ENCODE peak calls at places on chromosomes 3 and 15, in nine cellular contexts. One of them, this sample, is unnamed.

GRCh38 chr15:65068436-65068835 is 645 bp upstream of the RASL12 start:
- DNase-seq in adrenal gland: no peak
- DNase-seq in amygdala: no peak
- DNase-seq in brain microvascular endothelial cell: no peak
- DNase-seq in HCEC 1CT: no peak
- DNase-seq in stimulated activated CD4-positive, alpha-beta T cell treated with anti-CD3 and anti-CD28 coated beads, Interleukin-1b, Interleukin-23, amount 100 ng/mL, for 48 hours: no peak
- DNase-seq in H54: no peak
- DNase-seq in fibroblast of pulmonary artery: no peak
- DNase-seq in mucosa of gallbladder: no peak
- DNase-seq in this sample: no peak

GRCh38 chr3:197083486-197083885 is 53.9 kb upstream of the MELTF start:
- DNase-seq in adrenal gland: no peak
- DNase-seq in amygdala: peak; percentile 26
- DNase-seq in brain microvascular endothelial cell: peak; percentile 84
- DNase-seq in HCEC 1CT: peak; percentile 86
- DNase-seq in stimulated activated CD4-positive, alpha-beta T cell treated with anti-CD3 and anti-CD28 coated beads, Interleukin-1b, Interleukin-23, amount 100 ng/mL, for 48 hours: peak; percentile 62
- DNase-seq in H54: peak; percentile 47
- DNase-seq in fibroblast of pulmonary artery: peak; percentile 81
- DNase-seq in mucosa of gallbladder: no peak
- DNase-seq in this sample: no peak

GRCh38 chr3:24387493-24387892 is 107.2 kb downstream of the THRB start:
- DNase-seq in adrenal gland: no peak
- DNase-seq in amygdala: no peak
- DNase-seq in brain microvascular endothelial cell: peak; percentile 29
- DNase-seq in HCEC 1CT: peak; percentile 76
- DNase-seq in stimulated activated CD4-positive, alpha-beta T cell treated with anti-CD3 and anti-CD28 coated beads, Interleukin-1b, Interleukin-23, amount 100 ng/mL, for 48 hours: no peak
- DNase-seq in H54: no peak
- DNase-seq in fibroblast of pulmonary artery: peak; percentile 13
- DNase-seq in mucosa of gallbladder: no peak
- DNase-seq in this sample: no peak

GRCh38 chr3:88034463-88034862 is 24.3 kb downstream of the CGGBP1 start:
- DNase-seq in adrenal gland: no peak
- DNase-seq in amygdala: no peak
- DNase-seq in brain microvascular endothelial cell: no peak
- DNase-seq in HCEC 1CT: no peak
- DNase-seq in stimulated activated CD4-positive, alpha-beta T cell treated with anti-CD3 and anti-CD28 coated beads, Interleukin-1b, Interleukin-23, amount 100 ng/mL, for 48 hours: no peak
- DNase-seq in H54: no peak
- DNase-seq in fibroblast of pulmonary artery: no peak
- DNase-seq in mucosa of gallbladder: no peak
- DNase-seq in this sample: no peak

GRCh38 chr3:149180057-149180573 is 41.5 kb downstream of the CP start:
- DNase-seq in adrenal gland: peak; percentile 98
- DNase-seq in amygdala: no peak
- DNase-seq in brain microvascular endothelial cell: peak; percentile 98
- DNase-seq in HCEC 1CT: peak; percentile 100
- DNase-seq in stimulated activated CD4-positive, alpha-beta T cell treated with anti-CD3 and anti-CD28 coated beads, Interleukin-1b, Interleukin-23, amount 100 ng/mL, for 48 hours: no peak
- DNase-seq in H54: peak; percentile 59
- DNase-seq in fibroblast of pulmonary artery: peak; percentile 100
- DNase-seq in mucosa of gallbladder: peak; percentile 88
- DNase-seq in this sample: peak; percentile 93

GRCh38 chr3:25582242-25582641 is 82.5 kb downstream of the TOP2B start:
- DNase-seq in adrenal gland: peak; percentile 80
- DNase-seq in amygdala: no peak
- DNase-seq in brain microvascular endothelial cell: peak; percentile 92
- DNase-seq in HCEC 1CT: peak; percentile 96
- DNase-seq in stimulated activated CD4-positive, alpha-beta T cell treated with anti-CD3 and anti-CD28 coated beads, Interleukin-1b, Interleukin-23, amount 100 ng/mL, for 48 hours: no peak
- DNase-seq in H54: peak; percentile 82
- DNase-seq in fibroblast of pulmonary artery: peak; percentile 77
- DNase-seq in mucosa of gallbladder: no peak
- DNase-seq in this sample: peak; percentile 87

GRCh38 chr15:52481915-52482314 is 46.8 kb downstream of the MYO5A start:
- DNase-seq in adrenal gland: no peak
- DNase-seq in amygdala: no peak
- DNase-seq in brain microvascular endothelial cell: peak; percentile 80
- DNase-seq in HCEC 1CT: peak; percentile 87
- DNase-seq in stimulated activated CD4-positive, alpha-beta T cell treated with anti-CD3 and anti-CD28 coated beads, Interleukin-1b, Interleukin-23, amount 100 ng/mL, for 48 hours: peak; percentile 38
- DNase-seq in H54: peak; percentile 14
- DNase-seq in fibroblast of pulmonary artery: peak; percentile 67
- DNase-seq in mucosa of gallbladder: peak; percentile 35
- DNase-seq in this sample: no peak

GRCh38 chr3:118842147-118842863 is 192.3 kb downstream of the IGSF11 start:
- DNase-seq in adrenal gland: no peak
- DNase-seq in amygdala: no peak
- DNase-seq in brain microvascular endothelial cell: peak; percentile 1
- DNase-seq in HCEC 1CT: no peak
- DNase-seq in stimulated activated CD4-positive, alpha-beta T cell treated with anti-CD3 and anti-CD28 coated beads, Interleukin-1b, Interleukin-23, amount 100 ng/mL, for 48 hours: no peak
- DNase-seq in H54: no peak
- DNase-seq in fibroblast of pulmonary artery: no peak
- DNase-seq in mucosa of gallbladder: no peak
- DNase-seq in this sample: no peak

GRCh38 chr15:31206386-31207174 is 105.1 kb upstream of the TRPM1 start:
- DNase-seq in adrenal gland: peak; percentile 38
- DNase-seq in amygdala: no peak
- DNase-seq in brain microvascular endothelial cell: no peak
- DNase-seq in HCEC 1CT: no peak
- DNase-seq in stimulated activated CD4-positive, alpha-beta T cell treated with anti-CD3 and anti-CD28 coated beads, Interleukin-1b, Interleukin-23, amount 100 ng/mL, for 48 hours: no peak
- DNase-seq in H54: no peak
- DNase-seq in fibroblast of pulmonary artery: peak; percentile 26
- DNase-seq in mucosa of gallbladder: no peak
- DNase-seq in this sample: no peak

GRCh38 chr3:69433938-69434263 is 48.0 kb upstream of the FRMD4B start:
- DNase-seq in adrenal gland: no peak
- DNase-seq in amygdala: no peak
- DNase-seq in brain microvascular endothelial cell: no peak
- DNase-seq in HCEC 1CT: no peak
- DNase-seq in stimulated activated CD4-positive, alpha-beta T cell treated with anti-CD3 and anti-CD28 coated beads, Interleukin-1b, Interleukin-23, amount 100 ng/mL, for 48 hours: peak; percentile 16
- DNase-seq in H54: no peak
- DNase-seq in fibroblast of pulmonary artery: no peak
- DNase-seq in mucosa of gallbladder: no peak
- DNase-seq in this sample: peak; percentile 70

GRCh38 chr3:185460719-185461350 is 38.0 kb downstream of the TMEM41A start:
- DNase-seq in adrenal gland: no peak
- DNase-seq in amygdala: no peak
- DNase-seq in brain microvascular endothelial cell: no peak
- DNase-seq in HCEC 1CT: peak; percentile 4
- DNase-seq in stimulated activated CD4-positive, alpha-beta T cell treated with anti-CD3 and anti-CD28 coated beads, Interleukin-1b, Interleukin-23, amount 100 ng/mL, for 48 hours: no peak
- DNase-seq in H54: peak; percentile 20
- DNase-seq in fibroblast of pulmonary artery: peak; percentile 56
- DNase-seq in mucosa of gallbladder: no peak
- DNase-seq in this sample: peak; percentile 35

GRCh38 chr15:25237291-25237978 is 201.4 kb downstream of the UBE3A start:
- DNase-seq in adrenal gland: no peak
- DNase-seq in amygdala: no peak
- DNase-seq in brain microvascular endothelial cell: no peak
- DNase-seq in HCEC 1CT: no peak
- DNase-seq in stimulated activated CD4-positive, alpha-beta T cell treated with anti-CD3 and anti-CD28 coated beads, Interleukin-1b, Interleukin-23, amount 100 ng/mL, for 48 hours: no peak
- DNase-seq in H54: no peak
- DNase-seq in fibroblast of pulmonary artery: no peak
- DNase-seq in mucosa of gallbladder: no peak
- DNase-seq in this sample: no peak

GRCh38 chr15:88897456-88898194 is 2.3 kb upstream of the HAPLN3 start:
- DNase-seq in adrenal gland: peak; percentile 89
- DNase-seq in amygdala: peak; percentile 27
- DNase-seq in brain microvascular endothelial cell: peak; percentile 85
- DNase-seq in HCEC 1CT: peak; percentile 71
- DNase-seq in stimulated activated CD4-positive, alpha-beta T cell treated with anti-CD3 and anti-CD28 coated beads, Interleukin-1b, Interleukin-23, amount 100 ng/mL, for 48 hours: peak; percentile 82
- DNase-seq in H54: peak; percentile 71
- DNase-seq in fibroblast of pulmonary artery: peak; percentile 79
- DNase-seq in mucosa of gallbladder: peak; percentile 80
- DNase-seq in this sample: peak; percentile 74

GRCh38 chr3:18288243-18288642 is 136.9 kb downstream of the SATB1 start:
- DNase-seq in adrenal gland: no peak
- DNase-seq in amygdala: no peak
- DNase-seq in brain microvascular endothelial cell: no peak
- DNase-seq in HCEC 1CT: no peak
- DNase-seq in stimulated activated CD4-positive, alpha-beta T cell treated with anti-CD3 and anti-CD28 coated beads, Interleukin-1b, Interleukin-23, amount 100 ng/mL, for 48 hours: no peak
- DNase-seq in H54: no peak
- DNase-seq in fibroblast of pulmonary artery: no peak
- DNase-seq in mucosa of gallbladder: no peak
- DNase-seq in this sample: no peak

GRCh38 chr3:61788623-61789507 is 227.5 kb downstream of the PTPRG start:
- DNase-seq in adrenal gland: no peak
- DNase-seq in amygdala: no peak
- DNase-seq in brain microvascular endothelial cell: no peak
- DNase-seq in HCEC 1CT: no peak
- DNase-seq in stimulated activated CD4-positive, alpha-beta T cell treated with anti-CD3 and anti-CD28 coated beads, Interleukin-1b, Interleukin-23, amount 100 ng/mL, for 48 hours: no peak
- DNase-seq in H54: no peak
- DNase-seq in fibroblast of pulmonary artery: no peak
- DNase-seq in mucosa of gallbladder: no peak
- DNase-seq in this sample: no peak

GRCh38 chr15:66288796-66289195 is 4.6 kb upstream of the DIS3L start:
- DNase-seq in adrenal gland: no peak
- DNase-seq in amygdala: no peak
- DNase-seq in brain microvascular endothelial cell: peak; percentile 13
- DNase-seq in HCEC 1CT: peak; percentile 6
- DNase-seq in stimulated activated CD4-positive, alpha-beta T cell treated with anti-CD3 and anti-CD28 coated beads, Interleukin-1b, Interleukin-23, amount 100 ng/mL, for 48 hours: no peak
- DNase-seq in H54: no peak
- DNase-seq in fibroblast of pulmonary artery: no peak
- DNase-seq in mucosa of gallbladder: no peak
- DNase-seq in this sample: no peak

GRCh38 chr3:149605902-149606301 is 51.9 kb downstream of the WWTR1 start:
- DNase-seq in adrenal gland: no peak
- DNase-seq in amygdala: no peak
- DNase-seq in brain microvascular endothelial cell: peak; percentile 63
- DNase-seq in HCEC 1CT: no peak
- DNase-seq in stimulated activated CD4-positive, alpha-beta T cell treated with anti-CD3 and anti-CD28 coated beads, Interleukin-1b, Interleukin-23, amount 100 ng/mL, for 48 hours: no peak
- DNase-seq in H54: no peak
- DNase-seq in fibroblast of pulmonary artery: peak; percentile 64
- DNase-seq in mucosa of gallbladder: no peak
- DNase-seq in this sample: no peak

GRCh38 chr3:197750863-197751737 is 1.4 kb downstream of the FYTTD1 start:
- DNase-seq in adrenal gland: peak; percentile 78
- DNase-seq in amygdala: no peak
- DNase-seq in brain microvascular endothelial cell: peak; percentile 43
- DNase-seq in HCEC 1CT: peak; percentile 37
- DNase-seq in stimulated activated CD4-positive, alpha-beta T cell treated with anti-CD3 and anti-CD28 coated beads, Interleukin-1b, Interleukin-23, amount 100 ng/mL, for 48 hours: peak; percentile 58
- DNase-seq in H54: no peak
- DNase-seq in fibroblast of pulmonary artery: peak; percentile 42
- DNase-seq in mucosa of gallbladder: peak; percentile 32
- DNase-seq in this sample: no peak

GRCh38 chr15:97692317-97693015 is 268.0 kb upstream of the ARRDC4 start:
- DNase-seq in adrenal gland: no peak
- DNase-seq in amygdala: peak; percentile 73
- DNase-seq in brain microvascular endothelial cell: no peak
- DNase-seq in HCEC 1CT: no peak
- DNase-seq in stimulated activated CD4-positive, alpha-beta T cell treated with anti-CD3 and anti-CD28 coated beads, Interleukin-1b, Interleukin-23, amount 100 ng/mL, for 48 hours: no peak
- DNase-seq in H54: no peak
- DNase-seq in fibroblast of pulmonary artery: no peak
- DNase-seq in mucosa of gallbladder: no peak
- DNase-seq in this sample: no peak

GRCh38 chr15:51133140-51133630 is 38.5 kb upstream of the TNFAIP8L3 start:
- DNase-seq in adrenal gland: no peak
- DNase-seq in amygdala: no peak
- DNase-seq in brain microvascular endothelial cell: no peak
- DNase-seq in HCEC 1CT: no peak
- DNase-seq in stimulated activated CD4-positive, alpha-beta T cell treated with anti-CD3 and anti-CD28 coated beads, Interleukin-1b, Interleukin-23, amount 100 ng/mL, for 48 hours: no peak
- DNase-seq in H54: no peak
- DNase-seq in fibroblast of pulmonary artery: no peak
- DNase-seq in mucosa of gallbladder: no peak
- DNase-seq in this sample: no peak

GRCh38 chr15:94780108-94780507 is 548.7 kb downstream of the MCTP2 start:
- DNase-seq in adrenal gland: no peak
- DNase-seq in amygdala: no peak
- DNase-seq in brain microvascular endothelial cell: no peak
- DNase-seq in HCEC 1CT: no peak
- DNase-seq in stimulated activated CD4-positive, alpha-beta T cell treated with anti-CD3 and anti-CD28 coated beads, Interleukin-1b, Interleukin-23, amount 100 ng/mL, for 48 hours: no peak
- DNase-seq in H54: no peak
- DNase-seq in fibroblast of pulmonary artery: no peak
- DNase-seq in mucosa of gallbladder: no peak
- DNase-seq in this sample: no peak

GRCh38 chr3:136186330-136186729 is 9.8 kb downstream of the MSL2 start:
- DNase-seq in adrenal gland: no peak
- DNase-seq in amygdala: no peak
- DNase-seq in brain microvascular endothelial cell: no peak
- DNase-seq in HCEC 1CT: no peak
- DNase-seq in stimulated activated CD4-positive, alpha-beta T cell treated with anti-CD3 and anti-CD28 coated beads, Interleukin-1b, Interleukin-23, amount 100 ng/mL, for 48 hours: no peak
- DNase-seq in H54: no peak
- DNase-seq in fibroblast of pulmonary artery: no peak
- DNase-seq in mucosa of gallbladder: peak; percentile 20
- DNase-seq in this sample: no peak

GRCh38 chr3:55491296-55491816 is 4.2 kb upstream of the WNT5A start:
- DNase-seq in adrenal gland: peak; percentile 70
- DNase-seq in amygdala: no peak
- DNase-seq in brain microvascular endothelial cell: peak; percentile 32
- DNase-seq in HCEC 1CT: peak; percentile 85
- DNase-seq in stimulated activated CD4-positive, alpha-beta T cell treated with anti-CD3 and anti-CD28 coated beads, Interleukin-1b, Interleukin-23, amount 100 ng/mL, for 48 hours: no peak
- DNase-seq in H54: no peak
- DNase-seq in fibroblast of pulmonary artery: peak; percentile 78
- DNase-seq in mucosa of gallbladder: no peak
- DNase-seq in this sample: no peak

GRCh38 chr3:13800064-13800463 is 79.8 kb downstream of the WNT7A start:
- DNase-seq in adrenal gland: no peak
- DNase-seq in amygdala: no peak
- DNase-seq in brain microvascular endothelial cell: no peak
- DNase-seq in HCEC 1CT: no peak
- DNase-seq in stimulated activated CD4-positive, alpha-beta T cell treated with anti-CD3 and anti-CD28 coated beads, Interleukin-1b, Interleukin-23, amount 100 ng/mL, for 48 hours: no peak
- DNase-seq in H54: no peak
- DNase-seq in fibroblast of pulmonary artery: no peak
- DNase-seq in mucosa of gallbladder: no peak
- DNase-seq in this sample: no peak

GRCh38 chr15:67992834-67993233 is 61.3 kb upstream of the PIAS1 start:
- DNase-seq in adrenal gland: no peak
- DNase-seq in amygdala: no peak
- DNase-seq in brain microvascular endothelial cell: no peak
- DNase-seq in HCEC 1CT: no peak
- DNase-seq in stimulated activated CD4-positive, alpha-beta T cell treated with anti-CD3 and anti-CD28 coated beads, Interleukin-1b, Interleukin-23, amount 100 ng/mL, for 48 hours: no peak
- DNase-seq in H54: no peak
- DNase-seq in fibroblast of pulmonary artery: peak; percentile 7
- DNase-seq in mucosa of gallbladder: no peak
- DNase-seq in this sample: no peak

GRCh38 chr15:73763893-73764292 is 10.7 kb upstream of the INSYN1 start:
- DNase-seq in adrenal gland: no peak
- DNase-seq in amygdala: no peak
- DNase-seq in brain microvascular endothelial cell: no peak
- DNase-seq in HCEC 1CT: no peak
- DNase-seq in stimulated activated CD4-positive, alpha-beta T cell treated with anti-CD3 and anti-CD28 coated beads, Interleukin-1b, Interleukin-23, amount 100 ng/mL, for 48 hours: no peak
- DNase-seq in H54: no peak
- DNase-seq in fibroblast of pulmonary artery: no peak
- DNase-seq in mucosa of gallbladder: no peak
- DNase-seq in this sample: no peak

GRCh38 chr3:186442162-186442561 is 80.1 kb upstream of the DGKG start:
- DNase-seq in adrenal gland: peak; percentile 67
- DNase-seq in amygdala: no peak
- DNase-seq in brain microvascular endothelial cell: no peak
- DNase-seq in HCEC 1CT: no peak
- DNase-seq in stimulated activated CD4-positive, alpha-beta T cell treated with anti-CD3 and anti-CD28 coated beads, Interleukin-1b, Interleukin-23, amount 100 ng/mL, for 48 hours: no peak
- DNase-seq in H54: no peak
- DNase-seq in fibroblast of pulmonary artery: no peak
- DNase-seq in mucosa of gallbladder: peak; percentile 85
- DNase-seq in this sample: no peak

GRCh38 chr15:85504739-85505676 is 124.6 kb downstream of the AKAP13 start:
- DNase-seq in adrenal gland: peak; percentile 73
- DNase-seq in amygdala: no peak
- DNase-seq in brain microvascular endothelial cell: peak; percentile 68
- DNase-seq in HCEC 1CT: peak; percentile 60
- DNase-seq in stimulated activated CD4-positive, alpha-beta T cell treated with anti-CD3 and anti-CD28 coated beads, Interleukin-1b, Interleukin-23, amount 100 ng/mL, for 48 hours: peak; percentile 16
- DNase-seq in H54: no peak
- DNase-seq in fibroblast of pulmonary artery: peak; percentile 83
- DNase-seq in mucosa of gallbladder: peak; percentile 65
- DNase-seq in this sample: peak; percentile 54

GRCh38 chr15:84570164-84570692 is 30.6 kb upstream of the ZSCAN2 start:
- DNase-seq in adrenal gland: peak; percentile 73
- DNase-seq in amygdala: no peak
- DNase-seq in brain microvascular endothelial cell: no peak
- DNase-seq in HCEC 1CT: peak; percentile 33
- DNase-seq in stimulated activated CD4-positive, alpha-beta T cell treated with anti-CD3 and anti-CD28 coated beads, Interleukin-1b, Interleukin-23, amount 100 ng/mL, for 48 hours: peak; percentile 46
- DNase-seq in H54: no peak
- DNase-seq in fibroblast of pulmonary artery: peak; percentile 27
- DNase-seq in mucosa of gallbladder: peak; percentile 36
- DNase-seq in this sample: no peak

GRCh38 chr3:194425399-194425798 is 26.3 kb upstream of the GP5 start:
- DNase-seq in adrenal gland: no peak
- DNase-seq in amygdala: no peak
- DNase-seq in brain microvascular endothelial cell: no peak
- DNase-seq in HCEC 1CT: peak; percentile 18
- DNase-seq in stimulated activated CD4-positive, alpha-beta T cell treated with anti-CD3 and anti-CD28 coated beads, Interleukin-1b, Interleukin-23, amount 100 ng/mL, for 48 hours: no peak
- DNase-seq in H54: no peak
- DNase-seq in fibroblast of pulmonary artery: no peak
- DNase-seq in mucosa of gallbladder: no peak
- DNase-seq in this sample: no peak

GRCh38 chr3:190619353-190619752 is 105.5 kb downstream of the IL1RAP start:
- DNase-seq in adrenal gland: no peak
- DNase-seq in amygdala: no peak
- DNase-seq in brain microvascular endothelial cell: no peak
- DNase-seq in HCEC 1CT: no peak
- DNase-seq in stimulated activated CD4-positive, alpha-beta T cell treated with anti-CD3 and anti-CD28 coated beads, Interleukin-1b, Interleukin-23, amount 100 ng/mL, for 48 hours: no peak
- DNase-seq in H54: no peak
- DNase-seq in fibroblast of pulmonary artery: no peak
- DNase-seq in mucosa of gallbladder: no peak
- DNase-seq in this sample: no peak